ENCODE peak calls at places on chromosomes 16 and 17, in seven cellular contexts. W is uterus, Z is dorsolateral prefrontal cortex, G is right lobe of liver, I is cardiac muscle cell, M is H9, X is fibroblast of mammary gland. V is an unnamed sample.

GRCh38 chr17:27873211-27873610 is 20.0 kb downstream of the LYRM9 start:
- DNase-seq in W (no peak), Z (no peak), G (no peak), I (no peak), M (no peak), X (no peak), V (no peak)

GRCh38 chr17:19569785-19570496 is 36.3 kb downstream of the SLC47A1 start:
- DNase-seq in W (no peak), Z (no peak), G (no peak), I (no peak), M (no peak), X (no peak), V (no peak)

GRCh38 chr16:10889880-10890279 is 12.9 kb downstream of the CIITA start:
- DNase-seq in W (no peak), Z (no peak), G (no peak), I (no peak), M (no peak), X (no peak), V (no peak)

GRCh38 chr16:10979717-10980601 is 35.6 kb downstream of the CLEC16A start:
- DNase-seq in W (peak; percentile 78), Z (peak; percentile 43), G (peak; percentile 92), I (no peak), M (peak; percentile 70), X (no peak), V (no peak)

GRCh38 chr17:55281592-55282378 is 17.0 kb downstream of the HLF start:
- DNase-seq in W (no peak), Z (no peak), G (no peak), I (no peak), M (no peak), X (no peak), V (no peak)

GRCh38 chr16:79370736-79371135 is 229.8 kb downstream of the MAF start:
- DNase-seq in W (no peak), Z (no peak), G (no peak), I (no peak), M (no peak), X (no peak), V (no peak)

GRCh38 chr17:50560931-50561750 is 626 bp downstream of the CACNA1G start:
- DNase-seq in W (peak; percentile 53), Z (no peak), G (no peak), I (peak; percentile 56), M (peak; percentile 51), X (no peak), V (no peak)

GRCh38 chr16:81553080-81553813 is 108.6 kb downstream of the CMIP start:
- DNase-seq in W (no peak), Z (no peak), G (peak; percentile 72), I (no peak), M (no peak), X (peak; percentile 38), V (no peak)

GRCh38 chr17:62679866-62680377 is 52.5 kb downstream of the MRC2 start:
- DNase-seq in W (no peak), Z (no peak), G (no peak), I (no peak), M (peak; percentile 76), X (no peak), V (no peak)

GRCh38 chr17:427327-427726 is 74.7 kb upstream of the RPH3AL start:
- DNase-seq in W (no peak), Z (no peak), G (no peak), I (no peak), M (no peak), X (no peak), V (no peak)

GRCh38 chr17:39668141-39668924 is at the start of gene PNMT:
- DNase-seq in W (peak; percentile 57), Z (peak; percentile 36), G (peak; percentile 78), I (peak; percentile 88), M (peak; percentile 81), X (peak; percentile 42), V (no peak)

GRCh38 chr17:46020023-46020735 is 21.1 kb downstream of the STH start:
- DNase-seq in W (no peak), Z (peak; percentile 21), G (no peak), I (no peak), M (no peak), X (no peak), V (no peak)

GRCh38 chr17:14033166-14033565 is 36.1 kb upstream of the COX10 start:
- DNase-seq in W (no peak), Z (no peak), G (no peak), I (no peak), M (no peak), X (no peak), V (no peak)

GRCh38 chr16:22165508-22166285 is 3.4 kb downstream of the SDR42E2 start:
- DNase-seq in W (no peak), Z (no peak), G (no peak), I (no peak), M (no peak), X (no peak), V (no peak)

GRCh38 chr17:47221154-47221553 is 12.0 kb downstream of the MYL4 start:
- DNase-seq in W (no peak), Z (no peak), G (no peak), I (no peak), M (no peak), X (no peak), V (no peak)

GRCh38 chr16:83789642-83790401 is 18.0 kb upstream of the HSBP1 start:
- DNase-seq in W (no peak), Z (no peak), G (no peak), I (no peak), M (no peak), X (no peak), V (no peak)

GRCh38 chr17:3944485-3945388 is 19.5 kb downstream of the ATP2A3 start:
- DNase-seq in W (peak; percentile 72), Z (no peak), G (no peak), I (peak; percentile 92), M (peak; percentile 91), X (peak; percentile 38), V (no peak)

GRCh38 chr16:52861614-52862022 is 191.1 kb downstream of the CHD9NB start:
- DNase-seq in W (no peak), Z (peak; percentile 22), G (no peak), I (peak; percentile 48), M (no peak), X (peak; percentile 6), V (no peak)
- TF ChIP-seq CTCF in W (no peak), Z (peak; percentile 50), G (peak; percentile 51), I (peak; percentile 32), M (peak; percentile 71), X (peak; percentile 5), V (peak; percentile 66)

GRCh38 chr16:28165549-28166046 is 46.2 kb downstream of the XPO6 start:
- DNase-seq in W (no peak), Z (no peak), G (no peak), I (no peak), M (no peak), X (no peak), V (no peak)

GRCh38 chr16:28162326-28162877 is 49.4 kb downstream of the XPO6 start:
- DNase-seq in W (no peak), Z (no peak), G (no peak), I (no peak), M (no peak), X (no peak), V (no peak)

GRCh38 chr16:28161626-28162025 is 50.1 kb downstream of the XPO6 start:
- DNase-seq in W (no peak), Z (no peak), G (no peak), I (no peak), M (no peak), X (no peak), V (no peak)

GRCh38 chr16:28166394-28167208 is 45.2 kb downstream of the XPO6 start:
- DNase-seq in W (no peak), Z (no peak), G (no peak), I (no peak), M (no peak), X (peak; percentile 73), V (no peak)

GRCh38 chr16:28163699-28164584 is 47.8 kb downstream of the XPO6 start:
- DNase-seq in W (no peak), Z (no peak), G (no peak), I (no peak), M (no peak), X (peak; percentile 70), V (no peak)
- TF ChIP-seq CTCF in W (no peak), Z (no peak), G (no peak), I (no peak), M (no peak), X (no peak), V (no peak)

DNA sequence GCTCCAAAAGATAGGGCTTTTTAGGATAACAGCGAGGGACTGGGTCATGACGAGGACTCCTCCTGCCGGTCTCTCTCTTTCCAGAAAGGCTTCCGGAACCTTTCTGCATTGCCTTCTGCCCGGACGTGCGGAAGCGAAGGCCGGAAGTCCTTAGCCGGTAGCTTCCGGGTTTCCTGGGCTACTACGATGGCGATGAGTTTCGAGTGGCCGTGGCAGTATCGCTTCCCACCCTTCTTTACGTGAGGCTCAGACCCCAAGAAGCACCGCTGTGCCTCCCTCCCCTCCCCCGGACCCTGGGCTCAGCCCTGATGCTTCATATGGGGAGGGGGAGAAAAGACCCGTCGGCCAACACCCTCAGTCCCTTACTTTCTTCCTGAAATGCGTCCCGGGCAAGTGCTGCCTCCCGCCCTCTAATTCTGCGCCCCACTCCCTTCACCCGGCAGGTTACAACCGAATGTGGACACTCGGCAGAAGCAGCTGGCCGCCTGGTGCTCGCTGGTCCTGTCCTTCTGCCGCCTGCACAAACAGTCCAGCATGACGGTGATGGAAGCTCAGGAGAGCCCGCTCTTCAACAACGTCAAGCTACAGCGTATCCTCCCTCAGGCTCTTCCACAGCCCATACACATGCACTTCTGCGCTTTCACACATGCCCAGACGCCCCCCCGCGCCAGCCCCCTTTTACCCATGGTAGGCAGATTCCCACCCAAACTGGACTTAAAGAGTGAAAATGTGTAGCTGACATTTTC is at the start of gene VPS25:
- DNase-seq in W (peak; percentile 83), Z (peak; percentile 87), G (peak; percentile 81), I (peak; percentile 83), M (peak; percentile 86), X (peak; percentile 87), V (peak; percentile 77)
- TF ChIP-seq CTCF in W (peak; percentile 30), Z (peak; percentile 45), G (no peak), I (peak; percentile 24), M (peak; percentile 32), X (peak; percentile 15), V (peak; percentile 20)

GRCh38 chr16:23869052-23869451 is 33.3 kb downstream of the PRKCB start:
- DNase-seq in W (no peak), Z (no peak), G (no peak), I (no peak), M (no peak), X (no peak), V (no peak)

GRCh38 chr16:23865853-23866252 is 30.1 kb downstream of the PRKCB start:
- DNase-seq in W (no peak), Z (no peak), G (no peak), I (no peak), M (peak; percentile 71), X (no peak), V (no peak)

GRCh38 chr16:23867566-23867965 is 31.8 kb downstream of the PRKCB start:
- DNase-seq in W (no peak), Z (no peak), G (no peak), I (no peak), M (no peak), X (no peak), V (no peak)

GRCh38 chr16:23863511-23864422 is 28.0 kb downstream of the PRKCB start:
- DNase-seq in W (no peak), Z (no peak), G (no peak), I (no peak), M (no peak), X (no peak), V (no peak)

DNA sequence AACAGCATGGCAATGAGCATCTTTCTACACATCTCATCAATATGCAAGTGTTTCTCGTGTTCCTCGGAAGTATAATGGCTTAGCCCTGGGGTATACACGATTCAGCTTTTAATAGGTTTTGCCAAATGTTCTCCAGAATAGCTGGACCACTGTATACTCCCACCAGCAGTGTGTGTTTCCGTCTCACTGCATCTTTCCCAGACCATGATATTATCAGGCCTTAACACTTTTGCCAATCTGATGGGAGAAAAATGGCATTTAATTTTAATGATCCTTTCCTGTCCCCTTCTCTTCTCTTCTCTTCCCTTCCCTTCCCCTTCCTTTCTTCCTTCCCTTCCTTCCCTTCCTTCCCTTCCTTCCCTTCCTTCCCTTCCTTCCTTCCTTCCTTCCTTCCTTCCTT is 30.8 kb downstream of the PRKCB start:
- DNase-seq in W (no peak), Z (no peak), G (no peak), I (no peak), M (no peak), X (no peak), V (no peak)
- TF ChIP-seq CTCF in W (no peak), Z (no peak), G (no peak), I (no peak), M (no peak), X (no peak), V (no peak)